ENCODE peak calls at places on chromosomes 1 and 21, in eight cellular contexts. One of them, this sample, is unnamed.

GRCh38 chr1:26287033-26287711 is 7.3 kb downstream of the SH3BGRL3 start:
- DNase-seq in effector memory CD4-positive, alpha-beta T cell: peak; percentile 65
- DNase-seq in cardiac septum: peak; percentile 15
- DNase-seq in sciatic nerve: no peak
- DNase-seq in tibial artery: no peak
- DNase-seq in Peyer's patch: peak; percentile 96
- DNase-seq in astrocyte of the spinal cord: no peak
- DNase-seq in A549: no peak
- DNase-seq in this sample: no peak

GRCh38 chr21:42850866-42851391 is 28.4 kb downstream of the WDR4 start:
- DNase-seq in effector memory CD4-positive, alpha-beta T cell: no peak
- DNase-seq in astrocyte of the spinal cord: no peak
- DNase-seq in sciatic nerve: no peak
- DNase-seq in Peyer's patch: no peak
- DNase-seq in cardiac septum: no peak
- DNase-seq in A549: peak; percentile 36
- DNase-seq in tibial artery: no peak
- DNase-seq in this sample: peak; percentile 5

GRCh38 chr21:45700461-45700860 is 56.9 kb downstream of the PCBP3 start:
- DNase-seq in astrocyte of the spinal cord: no peak
- DNase-seq in effector memory CD4-positive, alpha-beta T cell: no peak
- DNase-seq in sciatic nerve: no peak
- DNase-seq in Peyer's patch: no peak
- DNase-seq in tibial artery: no peak
- DNase-seq in cardiac septum: no peak
- DNase-seq in A549: no peak
- DNase-seq in this sample: no peak

GRCh38 chr1:117803318-117803717 is 126.1 kb downstream of the GDAP2 start:
- DNase-seq in tibial artery: no peak
- DNase-seq in astrocyte of the spinal cord: peak; percentile 35
- DNase-seq in cardiac septum: no peak
- DNase-seq in effector memory CD4-positive, alpha-beta T cell: no peak
- DNase-seq in sciatic nerve: no peak
- DNase-seq in Peyer's patch: no peak
- DNase-seq in A549: no peak
- DNase-seq in this sample: no peak

GRCh38 chr1:70656371-70656770 is 245.3 kb downstream of the CTH start:
- DNase-seq in cardiac septum: no peak
- DNase-seq in effector memory CD4-positive, alpha-beta T cell: no peak
- DNase-seq in tibial artery: no peak
- DNase-seq in A549: no peak
- DNase-seq in astrocyte of the spinal cord: no peak
- DNase-seq in Peyer's patch: no peak
- DNase-seq in sciatic nerve: no peak
- DNase-seq in this sample: no peak

GRCh38 chr1:234089396-234089795 is 184.9 kb downstream of the SLC35F3 start:
- DNase-seq in A549: no peak
- DNase-seq in tibial artery: no peak
- DNase-seq in astrocyte of the spinal cord: no peak
- DNase-seq in Peyer's patch: no peak
- DNase-seq in cardiac septum: no peak
- DNase-seq in effector memory CD4-positive, alpha-beta T cell: no peak
- DNase-seq in sciatic nerve: no peak
- DNase-seq in this sample: no peak

GRCh38 chr1:8276173-8276914 is 41.6 kb upstream of the SLC45A1 start:
- DNase-seq in sciatic nerve: no peak
- DNase-seq in effector memory CD4-positive, alpha-beta T cell: no peak
- DNase-seq in cardiac septum: no peak
- DNase-seq in astrocyte of the spinal cord: no peak
- DNase-seq in A549: peak; percentile 18
- DNase-seq in Peyer's patch: no peak
- DNase-seq in tibial artery: no peak
- DNase-seq in this sample: no peak

GRCh38 chr1:64505944-64506658 is 36.2 kb downstream of the CACHD1 start:
- DNase-seq in effector memory CD4-positive, alpha-beta T cell: no peak
- DNase-seq in tibial artery: no peak
- DNase-seq in astrocyte of the spinal cord: no peak
- DNase-seq in sciatic nerve: no peak
- DNase-seq in cardiac septum: no peak
- DNase-seq in A549: peak; percentile 18
- DNase-seq in Peyer's patch: peak; percentile 16
- DNase-seq in this sample: no peak

GRCh38 chr1:231203259-231204057 is 37.6 kb upstream of the GNPAT start:
- DNase-seq in astrocyte of the spinal cord: no peak
- DNase-seq in Peyer's patch: no peak
- DNase-seq in A549: no peak
- DNase-seq in cardiac septum: no peak
- DNase-seq in tibial artery: no peak
- DNase-seq in sciatic nerve: no peak
- DNase-seq in effector memory CD4-positive, alpha-beta T cell: no peak
- DNase-seq in this sample: no peak

GRCh38 chr21:14617836-14618235 is 71.7 kb upstream of the SAMSN1 start:
- DNase-seq in Peyer's patch: no peak
- DNase-seq in effector memory CD4-positive, alpha-beta T cell: no peak
- DNase-seq in cardiac septum: no peak
- DNase-seq in astrocyte of the spinal cord: no peak
- DNase-seq in sciatic nerve: no peak
- DNase-seq in tibial artery: no peak
- DNase-seq in A549: no peak
- DNase-seq in this sample: no peak

GRCh38 chr1:154955039-154955717 is 721 bp downstream of the PBXIP1 start:
- DNase-seq in Peyer's patch: peak; percentile 96
- DNase-seq in sciatic nerve: no peak
- DNase-seq in tibial artery: no peak
- DNase-seq in astrocyte of the spinal cord: peak; percentile 80
- DNase-seq in cardiac septum: no peak
- DNase-seq in effector memory CD4-positive, alpha-beta T cell: peak; percentile 96
- DNase-seq in A549: peak; percentile 60
- DNase-seq in this sample: peak; percentile 90

GRCh38 chr1:59880001-59880400 is 46.6 kb downstream of the CYP2J2 start:
- DNase-seq in cardiac septum: no peak
- DNase-seq in astrocyte of the spinal cord: no peak
- DNase-seq in effector memory CD4-positive, alpha-beta T cell: no peak
- DNase-seq in Peyer's patch: no peak
- DNase-seq in sciatic nerve: no peak
- DNase-seq in A549: no peak
- DNase-seq in tibial artery: no peak
- DNase-seq in this sample: no peak

GRCh38 chr1:188237573-188238353 is 1409.0 kb downstream of the PLA2G4A start:
- DNase-seq in astrocyte of the spinal cord: peak; percentile 34
- DNase-seq in Peyer's patch: no peak
- DNase-seq in sciatic nerve: no peak
- DNase-seq in A549: peak; percentile 80
- DNase-seq in tibial artery: no peak
- DNase-seq in effector memory CD4-positive, alpha-beta T cell: no peak
- DNase-seq in cardiac septum: no peak
- DNase-seq in this sample: peak; percentile 25

GRCh38 chr1:117555806-117556205 is 50.0 kb upstream of the TENT5C start:
- DNase-seq in A549: no peak
- DNase-seq in effector memory CD4-positive, alpha-beta T cell: no peak
- DNase-seq in cardiac septum: no peak
- DNase-seq in sciatic nerve: no peak
- DNase-seq in astrocyte of the spinal cord: no peak
- DNase-seq in Peyer's patch: no peak
- DNase-seq in tibial artery: no peak
- DNase-seq in this sample: no peak

GRCh38 chr1:202994756-202995155 is 12.4 kb upstream of the TMEM183A start:
- DNase-seq in A549: no peak
- DNase-seq in Peyer's patch: no peak
- DNase-seq in cardiac septum: no peak
- DNase-seq in tibial artery: no peak
- DNase-seq in astrocyte of the spinal cord: no peak
- DNase-seq in sciatic nerve: no peak
- DNase-seq in effector memory CD4-positive, alpha-beta T cell: no peak
- DNase-seq in this sample: no peak

GRCh38 chr1:16120411-16120810 is 35.5 kb downstream of the EPHA2 start:
- DNase-seq in astrocyte of the spinal cord: no peak
- DNase-seq in tibial artery: no peak
- DNase-seq in cardiac septum: no peak
- DNase-seq in effector memory CD4-positive, alpha-beta T cell: no peak
- DNase-seq in Peyer's patch: no peak
- DNase-seq in A549: no peak
- DNase-seq in sciatic nerve: no peak
- DNase-seq in this sample: no peak

GRCh38 chr1:66705100-66705499 is 47.2 kb upstream of the DYNLT5 start:
- DNase-seq in astrocyte of the spinal cord: peak; percentile 88
- DNase-seq in effector memory CD4-positive, alpha-beta T cell: no peak
- DNase-seq in A549: peak; percentile 21
- DNase-seq in sciatic nerve: no peak
- DNase-seq in cardiac septum: no peak
- DNase-seq in Peyer's patch: no peak
- DNase-seq in tibial artery: no peak
- DNase-seq in this sample: peak; percentile 52

GRCh38 chr1:245870698-245871097 is 636.4 kb downstream of the SMYD3 start:
- DNase-seq in cardiac septum: no peak
- DNase-seq in tibial artery: no peak
- DNase-seq in effector memory CD4-positive, alpha-beta T cell: no peak
- DNase-seq in astrocyte of the spinal cord: no peak
- DNase-seq in A549: no peak
- DNase-seq in sciatic nerve: no peak
- DNase-seq in Peyer's patch: no peak
- DNase-seq in this sample: no peak

GRCh38 chr1:221315330-221315729 is 426.6 kb downstream of the DUSP10 start:
- DNase-seq in sciatic nerve: no peak
- DNase-seq in astrocyte of the spinal cord: peak; percentile 82
- DNase-seq in Peyer's patch: no peak
- DNase-seq in tibial artery: no peak
- DNase-seq in effector memory CD4-positive, alpha-beta T cell: no peak
- DNase-seq in cardiac septum: no peak
- DNase-seq in A549: no peak
- DNase-seq in this sample: peak; percentile 41

GRCh38 chr21:44531606-44532128 is 8.3 kb downstream of the KRTAP10-1 start:
- DNase-seq in astrocyte of the spinal cord: no peak
- DNase-seq in A549: no peak
- DNase-seq in tibial artery: no peak
- DNase-seq in Peyer's patch: no peak
- DNase-seq in cardiac septum: peak; percentile 51
- DNase-seq in sciatic nerve: peak; percentile 49
- DNase-seq in effector memory CD4-positive, alpha-beta T cell: no peak
- DNase-seq in this sample: no peak

GRCh38 chr1:15948091-15948591 is 27.8 kb downstream of the ZBTB17 start:
- DNase-seq in sciatic nerve: no peak
- DNase-seq in effector memory CD4-positive, alpha-beta T cell: no peak
- DNase-seq in cardiac septum: peak; percentile 73
- DNase-seq in Peyer's patch: peak; percentile 47
- DNase-seq in A549: no peak
- DNase-seq in tibial artery: peak; percentile 81
- DNase-seq in astrocyte of the spinal cord: no peak
- DNase-seq in this sample: no peak

GRCh38 chr1:172489847-172490246 is 43.1 kb upstream of the SUCO start:
- DNase-seq in tibial artery: no peak
- DNase-seq in sciatic nerve: no peak
- DNase-seq in astrocyte of the spinal cord: no peak
- DNase-seq in effector memory CD4-positive, alpha-beta T cell: no peak
- DNase-seq in A549: no peak
- DNase-seq in cardiac septum: no peak
- DNase-seq in Peyer's patch: no peak
- DNase-seq in this sample: no peak